ENCODE peak calls at places on chromosome 7, in six cellular contexts. A is left lung, M is cardiac fibroblast, C is epithelial cell of esophagus, R is mucosa of descending colon, X is dorsolateral prefrontal cortex. B is an unnamed sample.

GRCh38 chr7:154484943-154485342 is 432.7 kb downstream of the DPP6 start:
- DNase-seq in C (no peak), R (no peak), A (no peak), M (no peak), X (no peak), B (no peak)

GRCh38 chr7:77729574-77730348 is 33.5 kb downstream of the RSBN1L start:
- DNase-seq in A (no peak), R (no peak), C (no peak), M (peak), X (no peak), B (no peak)

GRCh38 chr7:2979951-2980350 is 63.7 kb downstream of the CARD11 start:
- DNase-seq in C (no peak), R (no peak), M (no peak), A (peak), X (no peak), B (no peak)

GRCh38 chr7:50446542-50446960 is 3.6 kb downstream of the FIGNL1 start:
- DNase-seq in A (no peak), X (no peak), M (peak), C (peak), R (no peak), B (peak)

GRCh38 chr7:151607464-151607867 is 87.8 kb upstream of the RHEB start:
- DNase-seq in M (peak), A (no peak), R (no peak), X (no peak), C (peak), B (no peak)

GRCh38 chr7:152142976-152143665 is 117.6 kb downstream of the GALNT11 start:
- DNase-seq in X (no peak), R (no peak), A (no peak), M (no peak), C (no peak), B (no peak)

GRCh38 chr7:49522111-49522510 is 251.3 kb upstream of the VWC2 start:
- DNase-seq in M (no peak), X (no peak), C (peak), R (no peak), A (no peak), B (no peak)

GRCh38 chr7:16419859-16420258 is 1.5 kb downstream of the CRPPA start:
- DNase-seq in R (no peak), C (no peak), A (no peak), X (no peak), M (no peak), B (no peak)

GRCh38 chr7:128027485-128027980 is 3.7 kb downstream of the LRRC4 start:
- DNase-seq in A (no peak), X (no peak), M (no peak), R (peak), C (no peak), B (no peak)

GRCh38 chr7:18895456-18895855 is 222.0 kb downstream of the TWIST1 start:
- DNase-seq in M (peak), A (no peak), R (no peak), C (peak), X (no peak), B (peak)

GRCh38 chr7:99837649-99838361 is 10.0 kb downstream of the CYP3A43 start:
- DNase-seq in C (peak), M (peak), R (peak), A (no peak), X (no peak), B (no peak)
- TF ChIP-seq CTCF in C (peak), M (no peak), R (no peak), A (peak), X (no peak), B (peak)

DNA sequence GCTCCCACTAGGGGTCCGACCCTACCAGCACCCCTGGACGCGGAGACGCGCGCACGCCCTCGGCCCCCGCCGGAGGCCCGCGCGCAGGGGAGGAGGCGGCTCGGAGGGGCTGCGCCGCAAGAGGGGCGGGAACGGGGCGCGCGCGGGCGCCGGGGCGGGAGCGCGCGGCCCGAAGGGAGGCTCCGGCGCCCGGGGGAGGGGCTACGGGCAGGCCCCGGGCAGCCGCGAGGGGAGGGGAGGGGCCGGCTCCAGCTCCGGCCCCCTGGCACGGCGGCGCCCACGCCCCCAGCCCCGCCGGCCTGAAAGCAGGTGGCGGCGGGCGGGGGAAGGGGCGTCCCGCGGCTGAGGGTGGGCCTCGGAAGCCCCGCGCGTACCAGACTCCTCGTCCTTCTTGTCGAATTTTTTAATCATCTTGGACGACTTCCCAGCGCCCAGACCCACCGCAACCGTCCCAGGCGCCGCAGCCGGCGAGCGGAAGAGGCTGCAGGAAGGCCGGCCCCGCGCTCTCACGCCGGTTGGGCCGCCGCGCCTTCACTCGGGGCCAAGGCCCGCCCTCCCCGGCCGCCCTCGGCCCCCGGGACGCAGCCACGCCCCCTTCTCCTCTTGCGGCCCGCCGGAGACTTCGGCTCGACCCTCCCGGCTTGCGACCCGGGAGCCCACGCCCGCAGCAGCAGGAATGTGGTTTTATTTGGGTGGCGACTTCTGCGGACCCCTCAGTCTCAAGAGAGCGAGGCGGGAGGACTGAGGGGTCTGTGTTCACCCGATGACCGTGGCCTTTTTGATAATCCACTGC is at the start of gene COPG2:
- DNase-seq in X (peak), R (peak), M (peak), A (peak), C (peak), B (peak)
- H3K4me3 ChIP-seq in X (peak), R (peak), M (peak), A (peak), C (peak), B (peak)

GRCh38 chr7:122532406-122533269 is 166.3 kb downstream of the RNF133 start:
- DNase-seq in A (no peak), R (no peak), M (peak), C (peak), X (no peak), B (peak)
- TF ChIP-seq CTCF in A (peak), R (no peak), M (peak), C (peak), X (peak), B (no peak)

DNA sequence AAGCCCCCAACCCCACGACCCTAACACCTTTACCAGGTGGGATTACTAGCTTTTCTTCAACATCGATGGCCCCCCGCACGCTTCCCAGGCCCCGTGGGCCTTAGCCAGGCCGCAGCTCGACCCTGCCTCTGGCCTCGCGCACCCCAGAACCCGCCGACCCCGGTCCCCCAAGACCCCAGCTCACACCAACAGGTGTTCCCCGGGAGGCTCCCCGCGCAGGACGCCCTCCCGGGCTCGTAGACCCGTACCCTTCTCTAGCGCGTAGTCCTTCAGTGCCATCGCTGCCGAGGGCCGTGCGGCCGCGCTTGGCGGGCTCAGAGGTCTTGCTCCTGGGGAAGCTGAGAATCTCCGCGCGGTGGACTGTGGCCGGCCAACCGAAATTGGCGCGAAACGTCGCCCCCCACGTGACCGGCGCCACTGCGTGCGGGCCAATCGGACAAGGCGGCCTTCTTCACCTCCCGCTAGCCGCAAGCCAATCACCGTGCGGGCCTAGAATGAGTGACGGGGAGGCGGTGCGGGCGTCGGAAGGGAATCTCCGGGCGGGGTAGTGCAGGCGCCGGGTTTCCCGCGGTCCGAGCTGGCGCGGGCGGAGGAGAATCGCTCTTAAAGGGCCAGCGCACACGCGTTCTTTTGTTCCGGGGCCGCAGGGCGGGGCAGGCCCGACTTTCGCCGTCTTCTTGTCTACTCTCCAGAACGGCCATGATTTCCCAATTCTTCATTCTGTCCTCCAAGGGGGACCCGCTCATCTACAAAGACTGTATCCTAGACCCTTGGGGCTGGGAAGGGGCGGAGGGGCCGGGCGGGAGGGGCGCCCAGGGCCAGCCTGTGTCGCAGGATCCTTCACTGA is at the start of the genes AP4M1 and MCM7:
- DNase-seq in M (peak), X (peak), A (peak), R (peak), C (peak), B (peak)
- H3K4me3 ChIP-seq in M (peak), X (peak), A (peak), R (peak), C (peak), B (peak)

GRCh38 chr7:95916573-95917371 is 144.4 kb downstream of the DYNC1I1 start:
- DNase-seq in M (peak), C (peak), X (peak), R (peak), A (peak), B (peak)

GRCh38 chr7:95917622-95918021 is 145.3 kb downstream of the DYNC1I1 start:
- DNase-seq in X (no peak), R (no peak), A (peak), M (no peak), C (no peak), B (no peak)

GRCh38 chr7:95922191-95922590 is 149.8 kb downstream of the DYNC1I1 start:
- DNase-seq in C (no peak), M (peak), A (no peak), R (no peak), X (no peak), B (no peak)

GRCh38 chr7:95921543-95921942 is 149.2 kb downstream of the DYNC1I1 start:
- DNase-seq in R (no peak), M (peak), C (peak), A (no peak), X (no peak), B (no peak)

DNA sequence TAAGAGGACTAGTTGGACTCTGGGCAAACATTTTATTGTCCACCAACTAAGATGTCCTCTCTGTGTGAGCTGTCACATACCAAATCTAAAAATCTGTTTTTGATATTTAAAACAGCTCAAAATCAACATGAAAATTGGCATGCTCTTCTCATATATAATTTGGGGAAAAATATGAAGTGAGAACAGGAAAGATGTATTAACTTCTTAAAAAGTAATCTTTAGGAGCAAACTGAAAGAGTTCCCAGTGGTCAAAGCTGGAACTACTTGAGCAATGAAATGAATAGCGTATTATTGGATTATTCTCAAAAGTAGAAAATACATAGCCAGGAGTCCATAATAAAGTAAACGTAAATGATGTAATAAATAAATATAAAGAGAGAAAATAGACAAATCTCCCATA is 147.2 kb downstream of the DYNC1I1 start:
- DNase-seq in R (no peak), A (no peak), C (no peak), M (peak), X (no peak), B (no peak)
- TF ChIP-seq CTCF in R (no peak), A (no peak), C (no peak), M (peak), X (peak), B (peak)

DNA sequence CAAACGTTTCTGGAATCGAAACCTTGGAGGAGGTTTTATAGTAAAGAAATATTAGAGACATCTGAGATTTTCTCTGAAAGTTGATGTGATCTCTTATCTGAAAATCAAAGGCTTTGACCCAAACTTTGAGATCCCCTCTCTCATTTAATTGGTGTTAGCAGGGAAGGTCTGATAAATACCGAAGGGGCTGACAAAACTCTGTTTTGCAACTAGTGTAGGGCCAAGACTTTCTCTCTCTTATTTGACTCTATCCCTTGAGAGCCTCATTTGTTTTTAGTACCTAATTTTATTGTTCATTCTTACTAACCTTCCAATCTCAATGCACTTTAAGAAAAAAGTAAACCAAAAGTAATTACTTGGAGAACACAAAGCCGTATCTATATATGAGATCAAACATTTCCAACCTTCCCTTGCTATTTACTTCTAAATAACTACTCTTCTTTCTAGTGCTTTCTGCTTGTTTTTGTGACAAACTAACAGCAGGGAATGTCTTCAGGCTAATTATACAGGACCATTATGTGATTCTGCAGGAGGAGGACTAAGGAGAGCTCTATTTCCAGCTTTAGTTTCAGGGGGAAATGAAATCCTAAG is 33.4 kb upstream of the NPVF start:
- DNase-seq in M (no peak), R (no peak), A (no peak), C (no peak), X (no peak), B (no peak)
- H3K4me3 ChIP-seq in M (no peak), R (no peak), A (no peak), C (no peak), X (no peak), B (no peak)

DNA sequence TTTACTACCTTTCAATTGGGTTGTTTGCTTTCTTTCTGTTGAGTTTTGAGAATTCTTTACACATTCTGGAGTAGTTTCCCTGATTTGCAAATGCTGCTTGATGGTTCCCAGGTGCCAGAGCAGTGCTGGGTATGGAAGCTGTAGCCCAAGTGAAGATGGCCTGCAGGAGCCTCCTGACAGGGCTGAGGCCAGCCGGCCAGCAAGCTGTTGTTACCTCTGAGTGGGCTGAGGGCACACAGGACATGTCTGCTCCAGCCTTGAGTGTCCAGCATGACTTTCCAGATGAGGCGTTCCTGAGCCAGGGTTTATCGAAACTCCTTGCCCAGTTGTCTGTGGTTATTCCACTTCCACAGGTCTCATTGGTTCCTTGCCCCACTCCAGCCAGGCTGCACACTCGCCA is 164.6 kb upstream of the TNS3 start:
- DNase-seq in X (no peak), A (no peak), M (no peak), R (no peak), C (no peak), B (no peak)
- TF ChIP-seq CTCF in X (no peak), A (no peak), M (no peak), R (no peak), C (no peak), B (no peak)

B was measured in astrocyte of the spinal cord.